ENCODE peak calls at places on chromosomes 16 and 17, in five cellular contexts. L is neuronal stem cell, U is mesenchymal stem cell, I is H9, M is IMR-90. B is an unnamed sample.

GRCh38 chr17:19263621-19264010 is 26.4 kb downstream of the EPN2 start:
- DNase-seq in L (no peak), U (peak; percentile 77), I (no peak), M (peak; percentile 76), B (no peak)

GRCh38 chr17:57940653-57941329 is 14.4 kb downstream of the CUEDC1 start:
- DNase-seq in L (no peak), U (no peak), I (no peak), M (no peak), B (no peak)

GRCh38 chr17:81258292-81258691 is 19.2 kb downstream of the NDUFAF8 start:
- DNase-seq in L (no peak), U (peak; percentile 34), I (peak; percentile 73), M (no peak), B (no peak)

GRCh38 chr17:82449883-82450356 is 632 bp downstream of the CYBC1 start:
- DNase-seq in L (no peak), U (no peak), I (no peak), M (no peak), B (no peak)

GRCh38 chr16:49150341-49150740 is 131.3 kb downstream of the CBLN1 start:
- DNase-seq in L (no peak), U (no peak), I (no peak), M (no peak), B (no peak)

GRCh38 chr16:28951410-28951943 is 740 bp downstream of the NFATC2IP start:
- DNase-seq in L (no peak), U (no peak), I (peak; percentile 38), M (no peak), B (no peak)

GRCh38 chr17:29709861-29710849 is 87.4 kb upstream of the CORO6 start:
- DNase-seq in L (no peak), U (peak; percentile 48), I (no peak), M (peak; percentile 52), B (no peak)

GRCh38 chr17:2782030-2782429 is 14.2 kb upstream of the RAP1GAP2 start:
- DNase-seq in L (no peak), U (no peak), I (no peak), M (peak; percentile 61), B (no peak)

GRCh38 chr17:63405741-63406261 is 40.3 kb downstream of the CYB561 start:
- DNase-seq in L (no peak), U (peak; percentile 91), I (no peak), M (peak; percentile 92), B (no peak)

GRCh38 chr17:9644910-9645751 is at the start of gene USP43:
- DNase-seq in L (peak; percentile 8), U (peak; percentile 50), I (peak; percentile 90), M (no peak), B (no peak)

GRCh38 chr17:75183999-75184884 is 1.5 kb upstream of the SUMO2 start:
- DNase-seq in L (no peak), U (no peak), I (no peak), M (no peak), B (no peak)

GRCh38 chr17:61926831-61927210 is 961 bp downstream of the INTS2 start:
- DNase-seq in L (no peak), U (peak; percentile 84), I (no peak), M (peak; percentile 61), B (no peak)

GRCh38 chr17:4856271-4856936 is 23.3 kb downstream of the MINK1 start:
- DNase-seq in L (no peak), U (no peak), I (no peak), M (no peak), B (no peak)

GRCh38 chr17:30212750-30213149 is 22.7 kb downstream of the SLC6A4 start:
- DNase-seq in L (no peak), U (no peak), I (no peak), M (no peak), B (no peak)

GRCh38 chr17:1573932-1574696 is 11.5 kb upstream of the PITPNA start:
- DNase-seq in L (peak; percentile 55), U (peak; percentile 77), I (peak; percentile 93), M (peak; percentile 66), B (no peak)

GRCh38 chr16:88116121-88116900 is 165.1 kb downstream of the BANP start:
- DNase-seq in L (no peak), U (peak; percentile 85), I (no peak), M (peak; percentile 77), B (no peak)

DNA sequence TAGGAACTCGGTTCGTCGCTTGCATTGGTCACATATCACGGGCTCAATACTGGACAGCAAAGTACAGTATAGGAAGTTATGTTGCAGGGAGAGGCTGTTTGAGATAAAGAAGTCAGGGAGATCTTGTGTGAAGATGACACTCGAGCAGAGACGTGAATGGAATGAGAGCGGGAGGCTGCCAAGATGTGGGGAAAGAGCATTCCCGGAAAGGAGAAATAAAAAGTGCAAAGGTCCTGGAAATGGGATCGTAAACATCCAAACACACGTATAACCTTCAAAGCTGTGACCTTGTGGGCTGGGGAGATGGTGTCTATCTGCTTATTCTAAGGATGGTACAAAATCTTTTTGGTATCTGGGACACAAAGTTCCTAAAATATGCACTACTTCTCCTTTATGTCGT is 43.0 kb upstream of the MYOCD start:
- DNase-seq in L (no peak), U (peak; percentile 50), I (no peak), M (peak; percentile 66), B (no peak)
- H2AK5ac ChIP-seq in L (no peak overlapping the region), U (peak overlapping the region; percentile 42), I (no peak overlapping the region), M (peak overlapping the region; percentile 81), B (no peak overlapping the region)

GRCh38 chr17:78256705-78257559 is 25.5 kb downstream of the TMEM235 start:
- DNase-seq in L (no peak), U (no peak), I (no peak), M (no peak), B (no peak)
- H3K18ac ChIP-seq in L (peak overlapping the region; percentile 97), U (peak overlapping the region; percentile 59), I (no peak overlapping the region), M (no peak overlapping the region), B (peak overlapping the region; percentile 4)

DNA sequence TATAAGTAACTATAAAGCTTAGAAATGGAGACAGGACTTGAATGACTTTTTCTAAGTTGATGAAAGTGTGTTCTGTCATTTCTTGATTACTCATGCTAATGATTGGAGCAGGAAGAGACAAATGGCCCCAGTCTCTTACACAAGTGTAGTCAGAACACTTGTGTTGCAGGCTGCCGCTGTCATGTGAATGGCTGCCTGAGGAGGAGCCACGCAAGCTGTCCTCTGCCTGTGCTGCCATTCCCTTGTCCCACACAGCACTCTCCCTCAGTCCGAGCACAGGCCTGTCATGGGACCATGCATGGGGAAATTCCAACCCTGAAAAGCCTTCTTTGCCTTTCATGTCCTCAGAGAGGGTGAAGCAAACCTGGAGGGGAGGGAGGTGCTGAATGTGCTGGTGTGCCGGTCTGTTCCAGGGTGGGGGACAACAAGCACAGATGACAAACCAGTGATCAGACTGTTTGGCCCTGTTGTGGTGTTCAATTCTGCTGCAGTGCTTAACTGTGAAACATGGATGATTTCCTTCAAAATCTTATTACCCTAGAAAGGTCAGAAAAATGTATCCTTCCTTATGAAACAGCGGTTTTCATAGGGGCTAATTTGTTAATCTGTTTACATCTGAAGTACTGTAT is 109.4 kb downstream of the MRTFB start:
- DNase-seq in L (peak; percentile 23), U (peak; percentile 66), I (peak; percentile 49), M (no peak), B (no peak)
- H2AK5ac ChIP-seq in L (no peak overlapping the region), U (no peak overlapping the region), I (no peak overlapping the region), M (peak overlapping the region; percentile 49), B (no peak overlapping the region)

DNA sequence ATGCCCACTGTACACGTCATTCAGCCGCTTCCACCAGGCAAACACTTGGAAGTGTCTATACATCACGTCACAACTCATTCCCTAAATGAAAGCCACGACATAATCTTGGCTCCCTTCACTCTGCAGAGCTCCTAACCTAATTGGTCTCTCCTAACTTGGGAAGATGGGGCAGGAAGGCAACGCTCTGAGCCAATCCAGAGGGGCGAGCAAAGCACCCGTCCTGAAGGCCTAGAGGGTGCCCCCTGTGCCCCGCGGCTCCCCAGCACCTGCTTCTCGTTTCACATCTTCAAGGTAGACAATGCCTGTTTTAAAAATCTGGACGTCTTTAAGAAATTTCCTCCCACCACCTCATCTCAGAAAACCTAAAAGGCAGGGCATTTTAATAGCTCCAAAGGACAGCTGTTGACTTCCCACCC is 1.0 kb downstream of the CSNK2A2 start:
- DNase-seq in L (no peak), U (peak; percentile 22), I (no peak), M (peak; percentile 48), B (no peak)
- H3K18ac ChIP-seq in L (no peak overlapping the region), U (no peak overlapping the region), I (no peak overlapping the region), M (no peak overlapping the region), B (no peak overlapping the region)

DNA sequence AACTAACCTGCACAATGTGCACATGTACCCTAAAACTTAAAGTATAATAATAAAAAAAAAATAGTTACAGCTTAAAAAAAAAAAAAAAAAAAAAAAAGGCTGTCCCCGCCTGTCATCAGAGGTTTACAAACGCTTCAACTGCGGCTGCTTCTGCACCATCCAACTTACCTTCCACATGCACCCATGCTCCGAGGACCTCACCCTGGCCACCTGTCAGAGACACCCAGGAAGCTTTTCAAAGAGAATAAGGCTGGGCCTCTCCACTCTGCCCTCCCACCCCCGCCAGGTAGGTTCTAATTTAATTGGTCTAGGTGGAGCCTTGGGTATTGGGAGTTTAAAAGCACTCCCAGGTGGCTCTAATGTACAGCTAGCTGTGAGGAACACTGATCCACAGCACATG is 64.9 kb downstream of the COPRS start:
- DNase-seq in L (no peak), U (no peak), I (no peak), M (no peak), B (no peak)
- H2AK5ac ChIP-seq in L (no peak overlapping the region), U (no peak overlapping the region), I (no peak overlapping the region), M (no peak overlapping the region), B (no peak overlapping the region)

GRCh38 chr17:50660887-50661345 is 26.2 kb downstream of the ABCC3 start:
- DNase-seq in L (no peak), U (no peak), I (no peak), M (no peak), B (no peak)
- H3K18ac ChIP-seq in L (peak overlapping the region; percentile 21), U (peak overlapping the region; percentile 89), I (no peak overlapping the region), M (peak overlapping the region; percentile 65), B (no peak overlapping the region)

DNA sequence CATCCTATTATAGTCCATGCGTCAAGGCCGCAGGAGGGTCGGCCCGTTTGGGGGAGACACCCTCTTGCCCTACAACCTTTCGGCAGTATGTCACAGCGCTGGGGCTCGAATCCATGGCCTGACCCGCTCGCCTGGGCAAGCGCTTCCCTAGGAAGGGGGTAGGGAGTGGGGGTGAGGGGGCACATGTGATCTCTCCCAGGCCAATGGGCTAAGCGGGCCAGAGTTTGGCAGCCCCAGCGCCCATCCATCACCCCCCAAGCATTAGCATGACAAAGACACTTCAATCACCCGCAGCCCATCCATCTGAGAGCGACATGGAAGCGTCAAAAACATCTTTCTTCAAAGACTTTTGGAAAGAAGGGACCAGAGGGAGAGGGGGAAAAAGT is at the start of gene HOXB1:
- DNase-seq in L (no peak), U (no peak), I (peak; percentile 90), M (no peak), B (no peak)
- H2AK5ac ChIP-seq in L (peak within 1 kb of the TSS; percentile 29), U (no peak within 1 kb of the TSS), I (no peak within 1 kb of the TSS), M (peak within 1 kb of the TSS; percentile 16), B (no peak within 1 kb of the TSS)

B was measured in H1.